ENCODE peak calls at places on chromosomes 7 and 10, in seven cellular contexts. O, A, X, F, I, D and E are unnamed samples.

GRCh38 chr7:97004931-97005763 is at the start of gene DLX6:
- DNase-seq in O (peak; percentile 93), A (peak; percentile 99), X (no peak), F (no peak), I (no peak), D (peak; percentile 94), E (no peak)

GRCh38 chr10:125768217-125768616 is 7.4 kb downstream of the MMP21 start:
- DNase-seq in O (no peak), A (peak; percentile 57), X (no peak), F (peak; percentile 36), I (no peak), D (no peak), E (no peak)

GRCh38 chr7:36827914-36828313 is 103.6 kb upstream of the AOAH start:
- DNase-seq in O (no peak), A (no peak), X (no peak), F (no peak), I (no peak), D (no peak), E (no peak)

GRCh38 chr7:85055906-85056305 is 130.9 kb downstream of the SEMA3D start:
- DNase-seq in O (no peak), A (no peak), X (no peak), F (no peak), I (no peak), D (no peak), E (no peak)

GRCh38 chr10:82660983-82661382 is 786.0 kb downstream of the NRG3 start:
- DNase-seq in O (no peak), A (no peak), X (no peak), F (no peak), I (no peak), D (no peak), E (no peak)

GRCh38 chr10:78807504-78808202 is 261.1 kb upstream of the ZMIZ1 start:
- DNase-seq in O (no peak), A (peak; percentile 50), X (no peak), F (no peak), I (no peak), D (no peak), E (no peak)

GRCh38 chr7:41272664-41273063 is 430.2 kb downstream of the INHBA start:
- DNase-seq in O (no peak), A (no peak), X (no peak), F (no peak), I (no peak), D (no peak), E (no peak)

GRCh38 chr7:129513546-129513945 is 11.2 kb downstream of the SMKR1 start:
- DNase-seq in O (no peak), A (no peak), X (no peak), F (no peak), I (no peak), D (no peak), E (no peak)

GRCh38 chr7:149686449-149686848 is 86.9 kb downstream of the ZNF467 start:
- DNase-seq in O (no peak), A (no peak), X (no peak), F (no peak), I (no peak), D (no peak), E (no peak)

GRCh38 chr7:147513451-147513850 is 1077.1 kb upstream of the C7orf33 start:
- DNase-seq in O (no peak), A (no peak), X (no peak), F (no peak), I (no peak), D (no peak), E (no peak)

GRCh38 chr10:22317121-22317370 is 858 bp downstream of the COMMD3 start:
- DNase-seq in O (no peak), A (no peak), X (no peak), F (no peak), I (no peak), D (no peak), E (no peak)

GRCh38 chr7:54663603-54664234 is 95.3 kb downstream of the SEC61G start:
- DNase-seq in O (no peak), A (no peak), X (no peak), F (no peak), I (no peak), D (peak; percentile 49), E (no peak)

GRCh38 chr7:126689037-126689436 is 563.7 kb downstream of the GRM8 start:
- DNase-seq in O (no peak), A (no peak), X (no peak), F (no peak), I (no peak), D (no peak), E (no peak)

GRCh38 chr7:2886900-2887299 is 42.8 kb upstream of the GNA12 start:
- DNase-seq in O (peak; percentile 66), A (peak; percentile 91), X (peak; percentile 70), F (peak; percentile 74), I (no peak), D (no peak), E (peak; percentile 68)

GRCh38 chr7:132997505-132997904 is 84.4 kb downstream of the CHCHD3 start:
- DNase-seq in O (no peak), A (no peak), X (no peak), F (no peak), I (no peak), D (no peak), E (no peak)

GRCh38 chr10:65791979-65792378 is 1133.9 kb upstream of the LRRTM3 start:
- DNase-seq in O (no peak), A (no peak), X (no peak), F (no peak), I (no peak), D (no peak), E (no peak)

GRCh38 chr10:78433722-78434535 is 400.3 kb downstream of the RPS24 start:
- DNase-seq in O (no peak), A (peak; percentile 82), X (no peak), F (no peak), I (no peak), D (no peak), E (no peak)

GRCh38 chr10:6300106-6300783 is 97.5 kb downstream of the PFKFB3 start:
- DNase-seq in O (no peak), A (no peak), X (no peak), F (no peak), I (peak; percentile 97), D (no peak), E (peak; percentile 25)

GRCh38 chr10:74213571-74214162 is 62.6 kb downstream of the ADK start:
- DNase-seq in O (peak; percentile 48), A (peak; percentile 65), X (no peak), F (peak; percentile 53), I (no peak), D (no peak), E (no peak)

GRCh38 chr10:132289439-132289838 is 18.3 kb downstream of the STK32C start:
- DNase-seq in O (no peak), A (no peak), X (no peak), F (no peak), I (no peak), D (no peak), E (no peak)
- TF ChIP-seq TAF1 in O (no peak), A (no peak), X (no peak), F (no peak), I (no peak), D (no peak), E (no peak)

GRCh38 chr7:106372121-106372520 is 87.3 kb upstream of the NAMPT start:
- DNase-seq in O (no peak), A (no peak), X (no peak), F (no peak), I (no peak), D (no peak), E (no peak)

GRCh38 chr7:106369816-106370215 is 85.0 kb upstream of the NAMPT start:
- DNase-seq in O (no peak), A (no peak), X (no peak), F (no peak), I (no peak), D (no peak), E (no peak)

GRCh38 chr7:106372595-106373318 is 88.0 kb upstream of the NAMPT start:
- DNase-seq in O (no peak), A (no peak), X (no peak), F (no peak), I (no peak), D (no peak), E (no peak)

GRCh38 chr7:106370542-106370941 is 85.8 kb upstream of the NAMPT start:
- DNase-seq in O (no peak), A (no peak), X (no peak), F (no peak), I (no peak), D (no peak), E (no peak)

GRCh38 chr7:106371629-106372028 is 86.8 kb upstream of the NAMPT start:
- DNase-seq in O (no peak), A (no peak), X (no peak), F (no peak), I (no peak), D (no peak), E (no peak)
- TF ChIP-seq TAF1 in O (no peak), A (no peak), X (no peak), F (no peak), I (no peak), D (no peak), E (no peak)

GRCh38 chr7:50073093-50073492 is 20.0 kb downstream of the ZPBP start:
- DNase-seq in O (no peak), A (no peak), X (no peak), F (no peak), I (no peak), D (no peak), E (no peak)

GRCh38 chr7:50068026-50068425 is 25.0 kb downstream of the ZPBP start:
- DNase-seq in O (peak; percentile 12), A (no peak), X (no peak), F (no peak), I (no peak), D (no peak), E (no peak)

GRCh38 chr7:50068850-50069551 is 24.0 kb downstream of the ZPBP start:
- DNase-seq in O (no peak), A (no peak), X (no peak), F (no peak), I (peak; percentile 9), D (no peak), E (no peak)

GRCh38 chr7:50069613-50070012 is 23.4 kb downstream of the ZPBP start:
- DNase-seq in O (peak; percentile 12), A (no peak), X (no peak), F (no peak), I (peak; percentile 21), D (no peak), E (no peak)
- TF ChIP-seq TAF1 in O (no peak), A (no peak), X (no peak), F (no peak), I (no peak), D (no peak), E (no peak)

GRCh38 chr7:50141854-50142253 is 48.8 kb upstream of the ZPBP start:
- DNase-seq in O (no peak), A (no peak), X (no peak), F (no peak), I (no peak), D (no peak), E (no peak)

GRCh38 chr7:50145801-50146338 is 52.8 kb upstream of the ZPBP start:
- DNase-seq in O (no peak), A (no peak), X (no peak), F (no peak), I (peak; percentile 63), D (no peak), E (no peak)

GRCh38 chr7:50141131-50141530 is 48.1 kb upstream of the ZPBP start:
- DNase-seq in O (no peak), A (no peak), X (no peak), F (no peak), I (no peak), D (no peak), E (no peak)

GRCh38 chr7:50140688-50141087 is 47.6 kb upstream of the ZPBP start:
- DNase-seq in O (no peak), A (no peak), X (no peak), F (no peak), I (no peak), D (no peak), E (no peak)

GRCh38 chr7:50142421-50143113 is 49.5 kb upstream of the ZPBP start:
- DNase-seq in O (peak; percentile 12), A (no peak), X (no peak), F (peak; percentile 26), I (peak; percentile 24), D (no peak), E (no peak)
- TF ChIP-seq TAF1 in O (no peak), A (no peak), X (no peak), F (no peak), I (no peak), D (no peak), E (no peak)